ENCODE peak calls at places on chromosomes 7 and 10, in six cellular contexts. W, U, C, G, R and S are unnamed samples.
A peak's percentile ranks its signal among the peaks of the same experiment; 100 is the strongest.

GRCh38 chr7:134811798-134812197 is 32.4 kb downstream of the CALD1 start:
- DNase-seq in G (no peak), C (peak; percentile 29), R (no peak), U (no peak), W (no peak), S (no peak)

GRCh38 chr7:100691676-100692577 is 2.1 kb downstream of the GIGYF1 start:
- DNase-seq in G (peak; percentile 81), U (peak; percentile 44), C (peak; percentile 56), W (peak; percentile 89), R (no peak), S (no peak)

GRCh38 chr10:43409385-43410109 is 561 bp upstream of the HNRNPF start:
- DNase-seq in R (no peak), G (peak; percentile 57), C (no peak), W (no peak), U (no peak), S (no peak)

GRCh38 chr7:29556405-29557195 is 7.0 kb upstream of the PRR15 start:
- DNase-seq in W (no peak), C (no peak), G (no peak), R (no peak), U (no peak), S (no peak)

GRCh38 chr7:17109017-17109416 is 189.4 kb upstream of the AHR start:
- DNase-seq in R (peak; percentile 32), U (no peak), G (no peak), C (peak; percentile 39), W (no peak), S (peak; percentile 14)

GRCh38 chr10:52245547-52245946 is 68.5 kb upstream of the DKK1 start:
- DNase-seq in W (no peak), U (no peak), R (no peak), C (no peak), G (no peak), S (no peak)

GRCh38 chr10:59625842-59626522 is 83.7 kb downstream of the SLC16A9 start:
- DNase-seq in R (peak; percentile 58), W (peak; percentile 67), U (peak; percentile 89), C (peak; percentile 74), G (peak; percentile 35), S (peak; percentile 18)

GRCh38 chr7:92727755-92728154 is 108.6 kb downstream of the CDK6 start:
- DNase-seq in U (no peak), C (no peak), R (no peak), W (no peak), G (no peak), S (no peak)

GRCh38 chr10:22816298-22816653 is 101.9 kb upstream of the PIP4K2A start:
- DNase-seq in C (peak; percentile 99), R (peak; percentile 73), U (no peak), W (no peak), G (no peak), S (peak; percentile 86)

GRCh38 chr7:26574476-26574875 is 282.8 kb downstream of the SNX10 start:
- DNase-seq in W (no peak), G (no peak), C (peak; percentile 26), R (no peak), U (no peak), S (peak; percentile 20)

GRCh38 chr10:52213511-52213831 is 100.6 kb upstream of the DKK1 start:
- DNase-seq in G (no peak), R (no peak), U (no peak), C (peak; percentile 26), W (peak; percentile 49), S (no peak)

GRCh38 chr7:112781110-112781509 is 9.1 kb downstream of the TMEM168 start:
- DNase-seq in C (no peak), U (no peak), G (no peak), W (no peak), R (no peak), S (no peak)

GRCh38 chr10:71242621-71243009 is 30.2 kb downstream of the UNC5B start:
- DNase-seq in W (peak; percentile 62), U (no peak), R (no peak), C (no peak), G (no peak), S (no peak)

GRCh38 chr10:10432306-10433035 is 585.2 kb upstream of the CELF2 start:
- DNase-seq in C (no peak), W (no peak), U (no peak), G (no peak), R (peak; percentile 7), S (no peak)

GRCh38 chr10:84008878-84009277 is 130.4 kb upstream of the GHITM start:
- DNase-seq in W (peak; percentile 67), U (no peak), C (peak; percentile 8), G (peak; percentile 6), R (no peak), S (no peak)

GRCh38 chr7:10360050-10360449 is 613.6 kb upstream of the PHF14 start:
- DNase-seq in U (no peak), W (no peak), C (no peak), G (no peak), R (no peak), S (no peak)

GRCh38 chr10:125955766-125956165 is 59.4 kb downstream of the FANK1 start:
- DNase-seq in R (no peak), U (no peak), W (no peak), G (no peak), C (no peak), S (no peak)

GRCh38 chr10:88232029-88232895 is 350.9 kb downstream of the RNLS start:
- DNase-seq in G (no peak), C (peak; percentile 25), U (no peak), R (no peak), W (no peak), S (no peak)

GRCh38 chr10:114284346-114285071 is 45.5 kb downstream of the VWA2 start:
- DNase-seq in C (no peak), R (no peak), G (no peak), U (no peak), W (no peak), S (no peak)

GRCh38 chr7:16603633-16604032 is 41.9 kb downstream of the ANKMY2 start:
- DNase-seq in U (no peak), R (no peak), W (no peak), C (no peak), G (no peak), S (no peak)

GRCh38 chr10:92052088-92052487 is 128.5 kb downstream of the BTAF1 start:
- DNase-seq in C (no peak), W (no peak), G (no peak), U (no peak), R (no peak), S (no peak)

GRCh38 chr7:151308256-151308655 is 33.4 kb upstream of the NUB1 start:
- DNase-seq in U (no peak), W (no peak), G (no peak), R (no peak), C (no peak), S (no peak)

GRCh38 chr7:122802211-122802833 is 83.9 kb downstream of the CADPS2 start:
- DNase-seq in W (peak; percentile 34), U (no peak), G (no peak), C (no peak), R (no peak), S (no peak)

GRCh38 chr10:6044651-6045599 is 17.2 kb downstream of the IL2RA start:
- DNase-seq in U (no peak), G (no peak), R (no peak), W (peak; percentile 3), C (no peak), S (no peak)

GRCh38 chr7:17939670-17940301 is 508 bp downstream of the SNX13 start:
- DNase-seq in C (peak; percentile 59), U (peak; percentile 67), W (peak; percentile 55), G (peak; percentile 48), R (no peak), S (no peak)

GRCh38 chr7:13309535-13309934 is 622.1 kb downstream of the ARL4A start:
- DNase-seq in U (no peak), G (no peak), W (no peak), R (no peak), C (no peak), S (no peak)

GRCh38 chr7:70316745-70317144 is 718.5 kb downstream of the AUTS2 start:
- DNase-seq in C (no peak), W (no peak), U (no peak), R (no peak), G (no peak), S (no peak)

GRCh38 chr10:130808686-130809085 is 502.8 kb downstream of the TCERG1L start:
- DNase-seq in W (no peak), R (no peak), U (no peak), G (no peak), C (no peak), S (no peak)

GRCh38 chr10:83983578-83984255 is 155.6 kb upstream of the GHITM start:
- DNase-seq in W (peak; percentile 66), C (peak; percentile 78), U (peak; percentile 91), R (no peak), G (no peak), S (peak; percentile 74)

GRCh38 chr7:151889406-151890354 is 12.8 kb upstream of the PRKAG2 start:
- DNase-seq in W (peak; percentile 17), U (no peak), C (no peak), R (no peak), G (no peak), S (no peak)

GRCh38 chr7:41875513-41875912 is 172.6 kb upstream of the INHBA start:
- DNase-seq in C (no peak), W (no peak), R (no peak), G (no peak), U (no peak), S (no peak)

GRCh38 chr10:131786756-131787605 is 113.8 kb upstream of the PPP2R2D start:
- DNase-seq in U (peak; percentile 6), G (peak; percentile 17), C (no peak), R (no peak), W (peak; percentile 18), S (no peak)

GRCh38 chr10:127043312-127043711 is 138.1 kb downstream of the DOCK1 start:
- DNase-seq in W (no peak), U (no peak), G (no peak), R (no peak), C (no peak), S (no peak)

GRCh38 chr7:96640054-96640453 is 69.6 kb downstream of the SEM1 start:
- DNase-seq in C (no peak), W (no peak), U (no peak), R (no peak), G (no peak), S (no peak)

GRCh38 chr7:19508124-19508523 is 200.7 kb downstream of the POLR1F start:
- DNase-seq in C (no peak), R (no peak), G (no peak), U (no peak), W (no peak), S (no peak)

GRCh38 chr7:47556511-47557180 is 25.3 kb downstream of the TNS3 start:
- DNase-seq in W (no peak), R (no peak), G (no peak), U (no peak), C (peak; percentile 66), S (no peak)

GRCh38 chr10:14382022-14382421 is 51.3 kb upstream of the FRMD4A start:
- DNase-seq in C (peak; percentile 76), U (no peak), R (peak; percentile 16), G (no peak), W (no peak), S (no peak)

GRCh38 chr10:59741583-59741982 is 11.7 kb downstream of the MRLN start:
- DNase-seq in R (no peak), U (no peak), C (no peak), W (no peak), G (no peak), S (no peak)